ENCODE peak calls at places on chromosomes 4 and X, in five cellular contexts. F is PC-9, V is fibroblast of lung, Q is HCT116, I is A673. G is an unnamed sample.
A peak's percentile ranks its signal among the peaks of the same experiment; 100 is the strongest.

GRCh38 chrX:10360121-10360520 is 203.3 kb downstream of the CLCN4 start:
- DNase-seq in F (no peak), V (peak; percentile 32), Q (no peak), I (no peak), G (no peak)

GRCh38 chrX:137742846-137743245 is 176.9 kb downstream of the ZIC3 start:
- DNase-seq in F (no peak), V (no peak), Q (no peak), I (no peak), G (no peak)

GRCh38 chrX:148915474-148915873 is 415.1 kb downstream of the AFF2 start:
- DNase-seq in F (no peak), V (no peak), Q (no peak), I (no peak), G (no peak)

GRCh38 chr4:148443550-148444295 is 1.5 kb upstream of the NR3C2 start:
- DNase-seq in F (no peak), V (peak; percentile 3), Q (no peak), I (peak; percentile 25), G (no peak)

GRCh38 chr4:129394635-129395034 is 298.7 kb downstream of the C4orf33 start:
- DNase-seq in F (no peak), V (no peak), Q (no peak), I (no peak), G (no peak)

GRCh38 chrX:24153175-24153795 is 3.8 kb downstream of the ZFX start:
- DNase-seq in F (peak; percentile 54), V (no peak), Q (no peak), I (peak; percentile 35), G (peak; percentile 33)

GRCh38 chr4:151169223-151169622 is 69.8 kb downstream of the RPS3A start:
- DNase-seq in F (no peak), V (peak; percentile 98), Q (no peak), I (peak; percentile 65), G (no peak)

GRCh38 chr4:78441786-78442185 is 109.8 kb upstream of the ANXA3 start:
- DNase-seq in F (no peak), V (no peak), Q (no peak), I (no peak), G (no peak)

GRCh38 chr4:81826817-81827424 is 355.2 kb upstream of the RASGEF1B start:
- DNase-seq in F (no peak), V (no peak), Q (no peak), I (no peak), G (no peak)

GRCh38 chr4:130703211-130703920 is 1607.4 kb downstream of the C4orf33 start:
- DNase-seq in F (no peak), V (no peak), Q (no peak), I (no peak), G (no peak)

GRCh38 chrX:20270557-20270880 is 3.8 kb upstream of the RPS6KA3 start:
- DNase-seq in F (no peak), V (no peak), Q (no peak), I (no peak), G (no peak)

GRCh38 chr4:37889849-37890500 is 909 bp upstream of the TBC1D1 start:
- DNase-seq in F (no peak), V (no peak), Q (no peak), I (peak; percentile 10), G (no peak)

GRCh38 chr4:3785292-3785565 is 19.0 kb downstream of the ADRA2C start:
- DNase-seq in F (no peak), V (no peak), Q (no peak), I (no peak), G (no peak)

GRCh38 chrX:133045986-133046385 is 50.9 kb downstream of the USP26 start:
- DNase-seq in F (no peak), V (peak; percentile 14), Q (peak; percentile 10), I (peak; percentile 35), G (no peak)

GRCh38 chrX:20363003-20363674 is 96.4 kb upstream of the RPS6KA3 start:
- DNase-seq in F (no peak), V (peak; percentile 64), Q (no peak), I (no peak), G (no peak)

GRCh38 chr4:54687887-54688841 is 30.4 kb downstream of the KIT start:
- DNase-seq in F (no peak), V (peak; percentile 25), Q (no peak), I (no peak), G (no peak)

GRCh38 chrX:85052636-85053343 is 49.1 kb downstream of the APOOL start:
- DNase-seq in F (peak; percentile 60), V (peak; percentile 85), Q (peak; percentile 15), I (peak; percentile 25), G (no peak)

GRCh38 chr4:107060388-107060787 is 24.3 kb upstream of the DKK2 start:
- DNase-seq in F (no peak), V (peak; percentile 45), Q (no peak), I (no peak), G (no peak)

DNA sequence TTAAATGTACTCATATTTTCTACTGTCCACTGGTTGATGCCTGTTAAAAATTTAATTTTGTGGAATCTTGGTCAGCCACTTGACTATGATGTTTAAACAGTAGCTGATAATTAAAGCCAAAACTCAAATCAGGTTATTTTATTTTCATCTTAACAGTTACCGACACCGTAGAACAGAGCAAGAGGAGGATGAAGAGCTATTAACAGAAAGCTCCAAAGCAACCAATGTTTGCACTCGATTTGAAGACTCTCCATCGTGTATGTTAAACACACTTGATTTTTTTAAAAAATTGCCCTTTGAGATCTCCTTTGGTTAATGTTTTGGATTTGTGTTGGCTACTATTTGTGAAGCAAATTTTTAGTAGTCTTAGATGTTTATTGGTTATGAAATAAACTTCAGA is 10.7 kb downstream of the SMARCA5 start:
- DNase-seq in F (no peak), V (no peak), Q (no peak), I (no peak), G (no peak)
- H3K36me3 ChIP-seq in F (peaks cover 34% of the 10 kb centered on the region), V (peaks cover 5% of the 10 kb centered on the region), Q (peaks cover 51% of the 10 kb centered on the region), I (peaks cover 91% of the 10 kb centered on the region), G (peaks cover 95% of the 10 kb centered on the region)

GRCh38 chr4:173538148-173538902 is 8.3 kb upstream of the HAND2 start:
- DNase-seq in F (no peak), V (no peak), Q (no peak), I (peak; percentile 71), G (no peak)

GRCh38 chr4:173535165-173535737 is 5.2 kb upstream of the HAND2 start:
- DNase-seq in F (no peak), V (no peak), Q (no peak), I (no peak), G (no peak)

GRCh38 chr4:173535932-173536331 is 5.9 kb upstream of the HAND2 start:
- DNase-seq in F (no peak), V (no peak), Q (no peak), I (no peak), G (no peak)

GRCh38 chr4:173537628-173538147 is 7.7 kb upstream of the HAND2 start:
- DNase-seq in F (no peak), V (no peak), Q (no peak), I (no peak), G (no peak)

GRCh38 chr4:173536808-173537429 is 6.9 kb upstream of the HAND2 start:
- DNase-seq in F (no peak), V (no peak), Q (peak; percentile 16), I (no peak), G (no peak)
- TF ChIP-seq CTCF in F (no peak), V (peak; percentile 13), Q (peak; percentile 66), I (peak; percentile 26), G (no peak)

GRCh38 chr4:4853921-4854648 is 5.4 kb upstream of the MSX1 start:
- DNase-seq in F (no peak), V (no peak), Q (no peak), I (no peak), G (no peak)

GRCh38 chr4:4857001-4857808 is 2.3 kb upstream of the MSX1 start:
- DNase-seq in F (no peak), V (no peak), Q (no peak), I (no peak), G (no peak)

GRCh38 chr4:4854649-4855292 is 4.7 kb upstream of the MSX1 start:
- DNase-seq in F (no peak), V (no peak), Q (no peak), I (no peak), G (no peak)

GRCh38 chr4:4856071-4857000 is 3.1 kb upstream of the MSX1 start:
- DNase-seq in F (no peak), V (no peak), Q (no peak), I (no peak), G (no peak)

DNA sequence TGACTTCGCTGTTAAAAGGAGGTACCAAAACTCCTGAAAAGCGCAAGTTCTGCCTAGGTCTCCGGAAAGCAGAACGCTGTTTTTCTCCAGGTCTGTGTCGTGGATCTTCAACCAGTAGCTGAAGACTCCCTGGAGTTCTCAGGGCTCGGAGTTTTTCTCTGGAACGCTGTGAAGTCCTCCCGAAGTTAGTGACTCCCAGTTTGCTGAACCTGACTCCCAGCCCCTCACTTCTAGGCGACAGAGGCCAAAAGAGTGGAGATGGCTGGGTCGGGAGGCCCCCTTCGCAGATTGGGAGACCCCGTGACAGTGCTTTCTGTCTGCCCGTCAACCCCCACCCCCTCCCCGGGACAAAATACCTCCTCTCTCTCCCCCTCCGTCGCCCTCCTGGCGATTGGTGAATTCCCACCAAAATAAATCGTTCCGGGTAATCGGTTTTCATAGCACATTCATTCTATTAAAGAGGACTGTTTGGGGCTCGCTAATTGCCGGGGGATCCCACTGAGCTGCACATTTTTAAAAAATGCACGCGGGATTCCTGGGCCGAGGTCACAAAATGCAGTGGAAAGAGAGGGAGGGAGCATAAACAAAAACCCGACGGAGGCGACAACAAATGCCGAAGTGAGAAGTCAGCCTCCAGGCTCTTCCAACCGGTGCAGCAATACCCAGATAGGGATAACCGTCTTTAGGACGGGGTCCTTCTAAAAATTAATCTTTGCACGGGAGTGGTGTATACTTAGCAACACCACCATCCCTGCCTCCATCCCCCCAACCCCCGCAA is 4.0 kb upstream of the MSX1 start:
- DNase-seq in F (no peak), V (no peak), Q (no peak), I (no peak), G (no peak)
- TF ChIP-seq EZH2 in F (no peak), V (peak; percentile 63), Q (no peak), I (no peak), G (no peak)

DNA sequence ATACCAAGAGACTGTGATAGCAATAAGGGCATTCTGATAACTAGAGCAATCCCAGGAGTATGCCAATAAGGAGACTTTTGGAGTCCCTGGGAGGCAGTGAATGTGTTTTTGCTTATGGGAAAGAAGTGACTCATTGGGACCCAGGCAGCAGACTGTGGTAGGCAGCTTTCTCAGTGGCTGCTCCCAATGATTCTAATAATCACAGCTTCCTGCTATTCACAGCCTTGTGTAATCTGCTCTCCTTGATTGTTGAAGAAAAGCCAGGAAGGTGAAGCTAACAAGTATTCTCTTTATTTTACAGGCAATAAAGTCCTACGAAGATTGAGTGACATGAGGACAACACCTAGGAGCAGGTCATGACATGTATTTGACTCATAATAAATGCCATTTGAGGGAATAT is 70.3 kb upstream of the DDX60 start:
- DNase-seq in F (no peak), V (peak; percentile 66), Q (no peak), I (no peak), G (no peak)
- H3K36me3 ChIP-seq in F (no peaks in the 10 kb centered on the region), V (peaks cover 2% of the 10 kb centered on the region), Q (peaks cover 40% of the 10 kb centered on the region), I (no peaks in the 10 kb centered on the region), G (peaks cover 23% of the 10 kb centered on the region)

G was measured in DND-41.